ENCODE peak calls at places on chromosomes 7 and 10, in four cellular contexts. N, F, X and Q are unnamed samples.

GRCh38 chr7:151245360-151246160 is 2.9 kb downstream of the SMARCD3 start:
- DNase-seq in X (no peak), F (no peak), N (peak), Q (no peak)

GRCh38 chr7:2476776-2477446 is 713 bp upstream of the GRIFIN start:
- DNase-seq in N (no peak), X (no peak), F (no peak), Q (no peak)

GRCh38 chr7:87318741-87319140 is 26.7 kb upstream of the CROT start:
- DNase-seq in N (no peak), F (no peak), X (no peak), Q (no peak)

GRCh38 chr10:29805134-29805691 is 170.4 kb upstream of the SVIL start:
- DNase-seq in F (no peak), N (no peak), X (no peak), Q (no peak)

GRCh38 chr7:90857595-90857994 is 261.5 kb downstream of the CDK14 start:
- DNase-seq in X (no peak), N (peak), F (no peak), Q (no peak)

GRCh38 chr7:44309271-44310091 is 15.9 kb downstream of the CAMK2B start:
- DNase-seq in N (peak), F (no peak), X (no peak), Q (no peak)

GRCh38 chr7:3272691-3273141 is 28.3 kb upstream of the SDK1 start:
- DNase-seq in F (no peak), X (peak), N (no peak), Q (peak)

GRCh38 chr7:142583424-142583823 is 165.8 kb upstream of the PRSS1 start:
- DNase-seq in X (peak), N (peak), F (peak), Q (peak)

GRCh38 chr10:126208736-126209317 is 179.4 kb downstream of the ADAM12 start:
- DNase-seq in F (no peak), N (no peak), X (no peak), Q (no peak)

GRCh38 chr7:28016297-28016696 is 164.3 kb downstream of the JAZF1 start:
- DNase-seq in F (no peak), N (no peak), X (no peak), Q (no peak)

GRCh38 chr10:70575874-70576802 is 26.4 kb downstream of the PRF1 start:
- DNase-seq in N (peak), X (peak), F (no peak), Q (peak)

GRCh38 chr7:139691253-139691781 is 86.5 kb downstream of the HIPK2 start:
- DNase-seq in F (no peak), N (no peak), X (peak), Q (no peak)

GRCh38 chr7:35826751-35827150 is 25.9 kb downstream of the SEPTIN7 start:
- DNase-seq in F (no peak), N (no peak), X (no peak), Q (no peak)

GRCh38 chr7:107971613-107972012 is 31.3 kb downstream of the LAMB1 start:
- DNase-seq in N (no peak), F (no peak), X (no peak), Q (no peak)

GRCh38 chr7:81234896-81235295 is 316.0 kb upstream of the SEMA3C start:
- DNase-seq in F (no peak), X (no peak), N (no peak), Q (no peak)

GRCh38 chr7:114985316-114985715 is 63.4 kb downstream of the MDFIC start:
- DNase-seq in X (no peak), N (no peak), F (no peak), Q (no peak)

GRCh38 chr10:97858001-97858439 is 8.4 kb downstream of the GOLGA7B start:
- DNase-seq in F (no peak), N (no peak), X (no peak), Q (no peak)

GRCh38 chr7:44564606-44565005 is 9.1 kb downstream of the DDX56 start:
- DNase-seq in F (no peak), X (no peak), N (no peak), Q (no peak)

GRCh38 chr10:126731613-126731995 is 61.1 kb upstream of the C10orf90 start:
- DNase-seq in F (no peak), X (no peak), N (no peak), Q (no peak)

GRCh38 chr10:58063854-58064480 is 203.7 kb downstream of the IPMK start:
- DNase-seq in F (no peak), N (no peak), X (no peak), Q (no peak)

GRCh38 chr10:5533098-5533731 is 8.5 kb downstream of the CALML3 start:
- DNase-seq in N (no peak), F (no peak), X (no peak), Q (no peak)

GRCh38 chr7:157691521-157692155 is 354.8 kb downstream of the DNAJB6 start:
- DNase-seq in F (no peak), N (no peak), X (no peak), Q (no peak)
- H3K4me3 ChIP-seq in F (no peak), N (no peak), X (peak), Q (no peak)

DNA sequence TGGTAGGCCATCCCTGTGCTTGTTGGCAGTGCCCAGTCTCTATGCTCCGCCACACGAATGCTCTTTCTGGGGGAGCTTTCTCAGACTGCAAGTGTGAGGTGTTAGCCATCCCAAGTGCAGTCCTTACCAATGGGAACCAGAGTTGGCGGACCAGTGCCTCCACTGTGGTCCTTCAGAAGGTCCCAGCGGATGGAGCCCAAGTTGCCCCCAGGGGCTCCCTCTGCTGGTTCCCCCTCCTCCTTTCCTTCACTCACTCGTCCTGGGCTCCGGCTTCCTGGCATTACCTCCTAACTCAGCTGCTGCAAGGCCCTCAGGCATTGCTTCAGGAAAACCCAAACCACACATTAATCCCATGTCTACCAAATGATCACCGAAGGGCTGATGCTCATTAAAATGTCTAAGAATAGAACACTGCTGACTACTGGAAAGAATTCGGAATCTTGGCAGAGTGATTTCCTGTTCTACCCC is 139.8 kb downstream of the CUBN start:
- DNase-seq in N (no peak), X (no peak), F (no peak), Q (peak)
- TF ChIP-seq CTCF in N (no peak), X (no peak), F (peak), Q (peak)

GRCh38 chr10:132186488-132187413 is at the start of gene DPYSL4:
- DNase-seq in X (no peak), N (no peak), F (no peak), Q (no peak)

GRCh38 chr10:132188331-132188730 is 1.6 kb downstream of the DPYSL4 start:
- DNase-seq in N (no peak), F (no peak), X (no peak), Q (no peak)

GRCh38 chr10:132185601-132186487 is 904 bp upstream of the DPYSL4 start:
- DNase-seq in F (no peak), N (no peak), X (peak), Q (no peak)

GRCh38 chr10:132189016-132189415 is 2.3 kb downstream of the DPYSL4 start:
- DNase-seq in X (no peak), F (no peak), N (no peak), Q (no peak)

DNA sequence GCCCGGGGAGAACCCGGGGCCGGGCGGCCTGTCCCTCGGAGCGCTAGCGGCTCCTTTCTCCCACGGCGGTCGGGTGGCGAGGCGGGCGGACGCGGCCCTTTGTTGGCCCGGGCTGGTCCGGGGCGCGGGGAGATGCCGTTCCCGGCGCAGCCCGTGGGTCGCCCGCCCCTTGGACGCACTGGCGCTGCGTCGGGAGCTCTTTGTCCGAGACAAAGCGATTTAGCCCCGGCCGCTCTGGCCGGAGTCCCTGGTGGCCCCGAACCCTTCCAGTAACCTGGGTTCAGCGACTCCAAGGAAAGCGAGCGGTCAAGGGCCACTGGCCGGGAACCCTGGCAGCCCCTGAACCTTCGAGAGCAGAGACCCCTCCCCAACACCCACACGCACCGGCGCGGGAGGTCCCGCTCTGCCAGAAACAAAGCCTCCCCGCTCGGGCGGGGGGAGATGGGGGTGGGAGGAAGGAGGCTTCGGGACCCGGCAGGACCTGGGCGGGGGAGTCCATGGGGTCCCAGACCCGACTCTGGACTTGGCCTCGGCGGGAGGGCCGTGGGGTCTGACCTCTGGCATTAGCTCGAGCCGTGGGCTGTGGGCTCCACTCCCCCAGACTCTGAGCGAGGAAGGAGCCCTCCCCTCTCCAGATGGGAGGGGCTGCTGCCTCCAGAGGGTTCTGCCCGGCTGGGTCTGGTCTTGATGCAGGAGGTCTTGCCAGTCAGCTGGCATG is 832 bp downstream of the DPYSL4 start:
- DNase-seq in N (no peak), X (no peak), F (no peak), Q (no peak)
- H3K4me3 ChIP-seq in N (no peak), X (peak), F (peak), Q (peak)

DNA sequence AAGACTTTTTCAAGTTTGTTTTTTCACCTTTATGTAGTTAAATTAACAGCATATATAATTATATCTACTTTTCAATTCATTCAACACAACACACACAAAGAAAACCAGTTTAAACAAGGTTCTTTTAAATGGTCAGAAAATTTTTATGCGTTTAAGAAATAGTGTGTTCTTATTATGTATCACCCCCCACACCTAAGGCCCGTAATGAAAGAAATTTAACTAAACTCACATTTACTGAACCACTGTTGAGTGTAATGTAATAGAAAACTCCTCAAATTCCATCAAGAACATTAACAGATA is 19.0 kb upstream of the ITGB8 start:
- DNase-seq in X (no peak), N (no peak), F (no peak), Q (no peak)
- TF ChIP-seq CTCF in X (no peak), N (no peak), F (no peak), Q (no peak)

DNA sequence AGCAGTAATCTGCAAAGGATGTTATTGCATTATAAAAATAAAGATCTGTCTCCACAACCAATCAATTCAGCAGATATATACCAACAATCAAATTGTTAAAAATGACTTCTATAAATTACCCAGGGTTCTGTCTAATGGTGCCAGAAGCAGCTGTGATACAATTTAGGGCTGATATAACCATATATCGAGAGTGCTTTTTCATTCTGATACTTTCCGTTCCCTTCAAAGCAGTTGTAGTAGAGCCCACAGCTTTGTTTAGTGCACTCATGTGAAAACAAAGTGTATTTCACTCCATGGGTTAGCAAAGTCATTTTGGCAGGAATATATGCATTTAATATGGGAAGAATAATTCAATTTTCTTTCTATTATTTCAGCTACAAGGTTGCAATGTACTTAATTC is 83.1 kb upstream of the CHCHD3 start:
- DNase-seq in X (no peak), F (no peak), N (peak), Q (no peak)
- H3K4me3 ChIP-seq in X (no peak), F (no peak), N (no peak), Q (no peak)

GRCh38 chr7:105760549-105761447 is 115.6 kb downstream of the ATXN7L1 start:
- DNase-seq in X (no peak), N (no peak), F (no peak), Q (no peak)
- TF ChIP-seq CTCF in X (no peak), N (no peak), F (no peak), Q (no peak)

GRCh38 chr7:1291040-1291689 is 58.5 kb downstream of the UNCX start:
- DNase-seq in N (no peak), X (no peak), F (no peak), Q (no peak)
- H3K4me3 ChIP-seq in N (no peak), X (no peak), F (no peak), Q (no peak)